ENCODE peak calls at places on chromosomes 6 and 20, in nine cellular contexts. Y is right lobe of liver; E is pancreas; Z is heart left ventricle; U is CD8-positive, alpha-beta T cell; M is prostate gland; D is gastrocnemius medialis; T is AG04450; C is body of pancreas. I is an unnamed sample.

GRCh38 chr6:108872001-108872974 is 24.1 kb downstream of the ARMC2 start:
- DNase-seq in D (no peak), E (no peak), U (peak; percentile 2), Y (no peak), C (no peak), Z (no peak), M (no peak), T (no peak), I (no peak)

GRCh38 chr6:7910654-7911344 is at the start of gene TXNDC5:
- DNase-seq in Z (peak; percentile 87), T (no peak), E (peak; percentile 79), Y (peak; percentile 88), C (peak; percentile 83), U (peak; percentile 38), M (peak; percentile 67), D (peak; percentile 57), I (peak; percentile 85)

GRCh38 chr6:67030861-67031260 is 1323.8 kb upstream of the EYS start:
- DNase-seq in T (no peak), Z (no peak), U (no peak), M (no peak), E (no peak), Y (no peak), C (no peak), D (no peak), I (no peak)

GRCh38 chr6:66865771-66866170 is 1158.7 kb upstream of the EYS start:
- DNase-seq in E (no peak), U (no peak), T (no peak), Z (no peak), C (no peak), D (no peak), Y (no peak), M (no peak), I (no peak)

GRCh38 chr6:36355819-36356218 is 19.1 kb upstream of the BNIP5 start:
- DNase-seq in Z (no peak), T (no peak), Y (no peak), D (no peak), C (no peak), M (no peak), U (no peak), E (no peak), I (no peak)

GRCh38 chr20:7496394-7497111 is 443.7 kb downstream of the HAO1 start:
- DNase-seq in Y (no peak), U (no peak), C (no peak), M (no peak), T (no peak), D (no peak), Z (no peak), E (no peak), I (no peak)

GRCh38 chr6:51678905-51679620 is 408.4 kb downstream of the PKHD1 start:
- DNase-seq in Y (no peak), U (no peak), T (no peak), C (no peak), E (no peak), Z (peak; percentile 9), M (no peak), D (no peak), I (peak; percentile 33)

GRCh38 chr6:136921936-136922679 is at the start of gene SLC35D3:
- DNase-seq in T (no peak), D (no peak), M (no peak), Y (no peak), E (peak; percentile 8), C (peak; percentile 21), U (no peak), Z (no peak), I (peak; percentile 60)

GRCh38 chr20:56928007-56928406 is 298.9 kb downstream of the TFAP2C start:
- DNase-seq in D (no peak), Y (no peak), C (no peak), E (no peak), Z (no peak), T (no peak), M (no peak), U (no peak), I (no peak)

GRCh38 chr6:134199848-134200606 is 117.9 kb downstream of the SGK1 start:
- DNase-seq in M (no peak), C (no peak), Y (no peak), T (no peak), D (no peak), E (no peak), Z (no peak), U (no peak), I (no peak)

GRCh38 chr20:20786428-20786827 is 74.0 kb upstream of the RALGAPA2 start:
- DNase-seq in Z (no peak), E (no peak), M (no peak), T (no peak), U (no peak), D (no peak), Y (no peak), C (no peak), I (no peak)

DNA sequence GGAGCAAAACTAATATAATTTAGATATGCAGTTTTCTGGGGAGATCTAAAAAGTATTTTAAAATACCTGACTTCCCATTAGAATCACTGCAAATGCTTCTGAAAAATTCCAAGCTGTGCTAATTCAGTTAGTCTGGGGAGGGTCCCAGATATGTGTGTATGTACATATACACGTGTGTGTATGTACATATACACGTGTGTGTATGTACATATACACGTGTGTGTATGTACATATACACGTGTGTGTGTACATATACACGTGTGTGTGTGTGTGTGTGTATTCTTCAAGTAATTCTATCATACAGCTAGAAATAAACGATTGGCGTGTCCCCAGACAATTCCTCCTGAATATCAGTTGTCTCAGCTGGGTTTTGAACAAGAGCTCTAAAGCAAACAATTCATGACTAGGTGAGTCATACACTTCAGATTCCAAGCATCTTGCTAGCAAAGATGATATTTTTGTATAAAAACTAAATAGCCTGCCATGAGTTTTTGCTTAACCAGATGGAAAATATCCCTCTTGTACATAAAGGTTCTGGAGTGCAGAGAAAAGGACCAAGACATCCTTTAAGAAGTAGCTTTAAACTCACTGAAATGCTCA is 58.2 kb downstream of the SPACA1 start:
- DNase-seq in M (no peak), E (no peak), T (no peak), D (no peak), Z (no peak), C (no peak), Y (no peak), U (no peak), I (no peak)
- H3K4me3 ChIP-seq in M (no peak overlapping the region), E (no peak overlapping the region), T (no peak overlapping the region), D (no peak overlapping the region), Z (no peak overlapping the region), C (no peak overlapping the region), Y (no peak overlapping the region), U (no peak overlapping the region), I (no peak overlapping the region)

DNA sequence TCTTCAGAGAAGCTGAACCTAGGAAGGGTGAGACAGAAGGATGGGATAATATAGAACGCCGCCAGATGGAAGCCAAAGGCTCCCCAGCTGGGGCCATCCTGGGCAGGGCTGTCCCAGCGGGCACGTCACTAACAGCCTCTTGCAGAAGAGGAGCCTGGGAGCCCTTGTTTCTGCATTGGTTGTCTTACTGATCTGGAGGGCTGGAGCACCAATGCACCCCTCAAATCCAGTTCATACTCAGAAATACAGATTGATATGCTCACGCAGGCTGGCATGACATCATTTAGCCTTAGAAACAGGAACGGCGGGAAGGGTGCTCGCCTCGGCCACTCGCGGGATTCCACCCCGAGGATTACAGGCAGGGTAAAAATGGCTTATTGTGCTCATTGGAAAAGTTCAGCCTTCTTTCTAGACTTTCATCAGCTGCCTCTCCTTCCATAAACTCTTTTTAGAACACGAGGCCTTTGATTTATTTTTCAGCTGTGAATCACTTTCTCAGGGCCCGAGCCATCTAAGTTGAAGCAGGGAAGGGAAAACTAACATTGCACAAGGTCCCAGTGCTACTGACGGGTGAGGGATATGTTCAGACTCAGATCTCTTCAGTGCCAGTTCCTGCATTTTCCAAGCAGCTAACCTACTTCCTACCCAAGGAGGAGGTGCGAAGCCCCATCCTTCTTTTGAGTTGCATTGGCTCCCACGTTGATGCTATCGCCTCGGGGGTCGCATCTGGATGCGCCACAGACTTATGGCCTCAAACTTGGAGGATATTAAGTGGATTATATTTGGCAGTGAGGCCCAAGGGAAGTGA is 82.3 kb downstream of the GMPR start:
- DNase-seq in Y (no peak), T (peak; percentile 60), Z (no peak), E (no peak), M (no peak), C (no peak), D (peak; percentile 76), U (no peak), I (no peak)
- H3K4me3 ChIP-seq in Y (no peak overlapping the region), T (peak overlapping the region; percentile 42), Z (peak overlapping the region; percentile 45), E (no peak overlapping the region), M (no peak overlapping the region), C (no peak overlapping the region), D (peak overlapping the region; percentile 49), U (peak overlapping the region; percentile 33), I (no peak overlapping the region)

DNA sequence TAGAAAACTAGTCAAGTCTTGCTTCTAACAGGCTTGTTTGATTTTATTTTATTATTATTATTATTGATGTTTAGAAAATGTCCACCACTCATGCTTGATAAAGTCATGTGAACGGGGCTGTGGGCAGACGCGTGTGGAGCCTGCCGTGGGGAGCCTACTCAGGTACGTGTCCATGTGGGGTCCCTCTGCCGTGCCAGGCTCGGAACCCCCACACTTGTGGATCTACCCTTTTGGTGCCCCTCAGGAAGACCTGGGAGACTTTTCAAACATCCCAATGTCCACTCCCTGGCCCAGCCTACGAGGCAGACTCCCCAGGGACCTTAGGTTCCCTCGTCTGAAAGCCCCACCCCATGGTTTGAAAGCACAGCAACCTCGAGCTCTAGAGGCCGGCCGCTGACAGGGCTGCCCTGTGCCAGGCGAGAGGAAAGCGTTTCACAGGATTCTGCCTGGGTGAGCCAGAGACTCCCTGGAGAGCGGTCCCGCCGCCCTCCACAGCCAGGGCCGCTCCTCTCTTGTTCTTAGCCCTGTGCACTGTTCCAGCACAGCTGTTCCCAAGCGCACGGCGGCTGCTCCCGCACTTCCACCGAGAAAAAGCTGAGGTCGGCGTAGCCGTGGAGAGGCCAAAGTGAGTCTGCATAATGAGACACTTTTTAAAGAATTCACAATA is 249.7 kb downstream of the TTLL2 start:
- DNase-seq in U (no peak), D (no peak), Z (no peak), E (no peak), T (no peak), C (no peak), M (no peak), Y (no peak), I (no peak)
- H3K4me3 ChIP-seq in U (no peak overlapping the region), D (peak overlapping the region; percentile 31), Z (no peak overlapping the region), E (no peak overlapping the region), T (no peak overlapping the region), C (no peak overlapping the region), M (no peak overlapping the region), Y (no peak overlapping the region), I (no peak overlapping the region)

GRCh38 chr6:123802351-123802696 is 1.3 kb upstream of the NKAIN2 start:
- DNase-seq in Y (no peak), E (no peak), Z (no peak), T (no peak), C (no peak), U (no peak), D (no peak), M (no peak), I (no peak)
- H3K4me3 ChIP-seq in Y (no peak overlapping the region), E (no peak overlapping the region), Z (peak overlapping the region; percentile 56), T (no peak overlapping the region), C (no peak overlapping the region), U (no peak overlapping the region), D (peak overlapping the region; percentile 67), M (peak overlapping the region; percentile 34), I (no peak overlapping the region)

DNA sequence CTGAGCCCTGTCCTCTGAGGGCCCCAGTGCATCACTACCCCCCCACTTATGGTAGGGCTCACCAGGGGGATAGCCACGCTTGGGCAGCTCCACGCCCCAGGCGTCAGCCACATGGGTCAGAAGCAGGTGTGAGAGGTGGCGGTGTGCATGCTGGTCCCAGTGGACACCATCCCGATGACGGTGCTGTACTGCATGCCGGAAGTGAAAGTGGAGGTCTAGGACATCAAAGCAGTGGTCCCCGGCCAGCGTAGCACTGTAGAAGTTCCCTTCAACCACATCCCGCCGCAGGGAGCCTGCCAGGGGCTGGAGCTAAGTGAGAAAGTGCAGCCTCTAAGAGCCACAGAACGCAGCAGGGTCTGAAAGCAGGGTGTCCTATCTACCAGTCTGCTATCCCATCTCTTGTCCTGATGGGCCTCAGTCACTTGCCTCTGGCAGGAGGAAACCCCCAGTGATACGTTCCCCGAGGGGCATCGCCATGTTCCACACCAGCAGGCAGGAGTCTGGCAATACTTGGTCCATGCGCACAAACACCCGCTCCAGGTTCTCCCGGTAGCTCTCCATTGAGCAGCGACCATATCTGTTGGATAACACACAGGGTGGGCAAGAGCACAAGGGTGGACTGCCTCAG is 2.2 kb downstream of the PCED1A start:
- DNase-seq in Z (no peak), T (no peak), Y (no peak), C (no peak), D (no peak), M (no peak), E (no peak), U (no peak), I (no peak)
- H3K4me3 ChIP-seq in Z (no peak overlapping the region), T (no peak overlapping the region), Y (no peak overlapping the region), C (no peak overlapping the region), D (no peak overlapping the region), M (no peak overlapping the region), E (no peak overlapping the region), U (no peak overlapping the region), I (no peak overlapping the region)

I was measured in BE2C.